ENCODE peak calls at places on chromosomes 6 and 20, in six cellular contexts. L is lower lobe of right lung, R is progenitor cell of endocrine pancreas, V is heart right ventricle, J is testis, M is AG09319. F is an unnamed sample.

GRCh38 chr20:34874094-34874654 is 1.5 kb upstream of the GGT7 start:
- DNase-seq in L (peak), R (peak), V (peak), J (peak), M (peak), F (no peak)

GRCh38 chr6:158417760-158418098 is 105.5 kb downstream of the TULP4 start:
- DNase-seq in L (no peak), R (no peak), V (no peak), J (no peak), M (peak), F (no peak)

GRCh38 chr6:73606428-73606827 is 47.4 kb downstream of the SLC17A5 start:
- DNase-seq in L (no peak), R (no peak), V (no peak), J (no peak), M (no peak), F (no peak)

GRCh38 chr20:31897541-31897940 is 27.1 kb downstream of the TTLL9 start:
- DNase-seq in L (no peak), R (no peak), V (no peak), J (no peak), M (no peak), F (no peak)

GRCh38 chr20:18987781-18988360 is 174.3 kb downstream of the SCP2D1 start:
- DNase-seq in L (no peak), R (no peak), V (no peak), J (no peak), M (no peak), F (no peak)

GRCh38 chr6:56671160-56671559 is 28.5 kb upstream of the DST start:
- DNase-seq in L (no peak), R (no peak), V (no peak), J (no peak), M (no peak), F (no peak)

GRCh38 chr6:144585217-144585814 is 300.2 kb downstream of the UTRN start:
- DNase-seq in L (no peak), R (peak), V (no peak), J (no peak), M (no peak), F (no peak)

GRCh38 chr6:76612818-76613452 is 540.5 kb upstream of the IMPG1 start:
- DNase-seq in L (no peak), R (no peak), V (no peak), J (no peak), M (no peak), F (no peak)

GRCh38 chr20:17606001-17606400 is 36.1 kb downstream of the DSTN start:
- DNase-seq in L (no peak), R (no peak), V (no peak), J (no peak), M (no peak), F (no peak)

GRCh38 chr6:170146640-170147039 is 144.2 kb downstream of the DLL1 start:
- DNase-seq in L (no peak), R (no peak), V (no peak), J (no peak), M (no peak), F (no peak)

GRCh38 chr6:1832844-1833787 is 223.4 kb downstream of the FOXC1 start:
- DNase-seq in L (peak), R (no peak), V (peak), J (peak), M (no peak), F (no peak)

GRCh38 chr20:49119972-49120371 is 68.2 kb downstream of the STAU1 start:
- DNase-seq in L (no peak), R (no peak), V (no peak), J (no peak), M (no peak), F (no peak)

GRCh38 chr6:73180718-73181619 is 44.3 kb downstream of the KHDC1L start:
- DNase-seq in L (no peak), R (no peak), V (no peak), J (no peak), M (peak), F (peak)

GRCh38 chr6:130282234-130282995 is 59.7 kb upstream of the SAMD3 start:
- DNase-seq in L (no peak), R (no peak), V (no peak), J (peak), M (no peak), F (no peak)
- TF ChIP-seq CTCF in L (no peak), R (peak), V (no peak), J (peak), M (peak), F (peak)

DNA sequence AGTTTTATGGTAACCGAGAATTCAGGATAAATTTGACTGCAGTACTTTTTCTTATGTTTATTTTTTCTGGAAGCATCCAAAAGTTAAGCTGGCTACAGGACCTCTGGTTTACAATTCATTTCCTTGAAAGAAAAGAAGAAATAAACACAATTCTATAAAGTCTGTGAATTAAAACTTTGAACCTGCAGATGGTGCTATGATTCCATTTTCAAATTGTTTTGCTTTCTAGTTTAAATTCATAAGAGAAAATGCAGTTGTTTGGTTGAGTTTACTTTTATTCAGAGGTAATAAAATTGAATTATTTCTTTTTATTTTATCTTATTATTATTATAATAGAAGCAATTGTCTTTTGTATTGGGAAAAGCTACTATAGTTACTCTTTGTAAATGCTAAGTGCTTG is 1.8 kb upstream of the VIP start:
- DNase-seq in L (no peak), R (no peak), V (no peak), J (no peak), M (no peak), F (no peak)
- TF ChIP-seq CTCF in L (no peak), R (peak), V (no peak), J (no peak), M (no peak), F (peak)

DNA sequence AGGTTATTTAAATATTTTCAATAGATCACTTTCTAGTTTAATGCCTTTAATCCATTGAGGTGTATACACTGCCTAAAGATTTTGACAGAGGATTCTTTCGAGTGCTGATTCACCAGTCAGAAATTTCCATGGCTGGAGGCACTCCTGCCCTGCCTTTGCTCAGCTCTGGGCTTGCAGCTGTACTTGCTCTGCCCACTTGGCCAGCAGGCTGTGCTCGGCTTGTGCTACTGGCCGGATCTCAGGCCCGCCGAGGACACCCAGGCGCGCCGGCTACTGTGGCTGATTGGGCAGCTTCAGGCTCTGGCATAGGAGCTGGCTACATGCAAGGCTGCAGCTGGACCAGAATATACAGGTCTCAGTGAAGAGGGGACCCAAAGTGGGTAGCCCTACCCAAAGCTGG is 675.1 kb upstream of the MMS22L start:
- DNase-seq in L (peak), R (no peak), V (peak), J (no peak), M (no peak), F (no peak)
- TF ChIP-seq CTCF in L (no peak), R (no peak), V (no peak), J (no peak), M (no peak), F (no peak)

GRCh38 chr6:109372070-109372585 is 10.1 kb downstream of the CD164 start:
- DNase-seq in L (no peak), R (no peak), V (no peak), J (no peak), M (no peak), F (no peak)
- TF ChIP-seq CTCF in L (no peak), R (no peak), V (no peak), J (no peak), M (no peak), F (no peak)

GRCh38 chr20:64223526-64224067 is 32.0 kb upstream of the PCMTD2 start:
- DNase-seq in L (no peak), R (peak), V (peak), J (peak), M (no peak), F (no peak)
- TF ChIP-seq CTCF in L (peak), R (peak), V (peak), J (no peak), M (peak), F (peak)

GRCh38 chr20:51767867-51768758 is at the start of gene ATP9A:
- DNase-seq in L (no peak), R (peak), V (peak), J (peak), M (no peak), F (no peak)
- TF ChIP-seq CTCF in L (peak), R (no peak), V (no peak), J (no peak), M (no peak), F (no peak)

F was measured in D721Med.